ENCODE peak calls at places on chromosomes 7 and 10, in six cellular contexts. V, E, S, B, F and H are unnamed samples.
A peak's percentile ranks its signal among the peaks of the same experiment; 100 is the strongest.

GRCh38 chr10:24866615-24867583 is 85.5 kb downstream of the PRTFDC1 start:
- DNase-seq in V (no peak), E (peak; percentile 87), S (no peak), B (no peak), F (no peak), H (no peak)

GRCh38 chr7:46990761-46991160 is 591.1 kb downstream of the TNS3 start:
- DNase-seq in V (no peak), E (peak; percentile 55), S (no peak), B (no peak), F (no peak), H (no peak)

GRCh38 chr10:78960316-78960800 is 108.4 kb upstream of the ZMIZ1 start:
- DNase-seq in V (no peak), E (peak; percentile 90), S (no peak), B (no peak), F (no peak), H (no peak)

GRCh38 chr7:42159150-42159549 is 77.9 kb downstream of the GLI3 start:
- DNase-seq in V (no peak), E (peak; percentile 7), S (no peak), B (no peak), F (no peak), H (no peak)

GRCh38 chr10:85032981-85033380 is 704.6 kb downstream of the CCSER2 start:
- DNase-seq in V (no peak), E (no peak), S (no peak), B (no peak), F (no peak), H (no peak)

GRCh38 chr10:101137271-101137670 is 6.2 kb downstream of the TLX1 start:
- DNase-seq in V (no peak), E (no peak), S (no peak), B (no peak), F (no peak), H (no peak)

GRCh38 chr10:79457256-79457785 is 11.9 kb upstream of the ZCCHC24 start:
- DNase-seq in V (no peak), E (no peak), S (no peak), B (no peak), F (no peak), H (no peak)

GRCh38 chr7:107652642-107653041 is 8.0 kb upstream of the SLC26A4 start:
- DNase-seq in V (no peak), E (no peak), S (no peak), B (no peak), F (no peak), H (no peak)

GRCh38 chr7:2649139-2649838 is 17.5 kb downstream of the TTYH3 start:
- DNase-seq in V (no peak), E (no peak), S (no peak), B (no peak), F (no peak), H (no peak)

GRCh38 chr10:116669832-116670644 is 49.3 kb downstream of the PNLIPRP2 start:
- DNase-seq in V (peak; percentile 43), E (no peak), S (no peak), B (peak; percentile 39), F (no peak), H (no peak)

GRCh38 chr10:31591569-31591968 is 272.6 kb downstream of the ZEB1 start:
- DNase-seq in V (no peak), E (no peak), S (no peak), B (no peak), F (no peak), H (no peak)

GRCh38 chr7:5824297-5824610 is 42.8 kb upstream of the RNF216 start:
- DNase-seq in V (no peak), E (no peak), S (peak; percentile 61), B (no peak), F (peak; percentile 15), H (peak; percentile 22)

GRCh38 chr10:102133373-102134195 is 744 bp downstream of the PPRC1 start:
- DNase-seq in V (peak; percentile 66), E (peak; percentile 70), S (peak; percentile 92), B (peak; percentile 66), F (peak; percentile 67), H (peak; percentile 77)

GRCh38 chr10:131891196-131891928 is 9.4 kb upstream of the PPP2R2D start:
- DNase-seq in V (no peak), E (peak; percentile 8), S (peak; percentile 69), B (peak; percentile 41), F (no peak), H (no peak)

GRCh38 chr7:15461576-15461975 is 100.2 kb downstream of the AGMO start:
- DNase-seq in V (no peak), E (peak; percentile 87), S (no peak), B (no peak), F (no peak), H (no peak)

GRCh38 chr7:11689096-11689495 is 142.9 kb downstream of the THSD7A start:
- DNase-seq in V (no peak), E (no peak), S (no peak), B (no peak), F (no peak), H (no peak)

GRCh38 chr7:111855842-111856227 is 293.5 kb upstream of the IMMP2L start:
- DNase-seq in V (no peak), E (peak; percentile 59), S (no peak), B (peak; percentile 25), F (no peak), H (no peak)

GRCh38 chr7:124155400-124156022 is 122.6 kb upstream of the TMEM229A start:
- DNase-seq in V (no peak), E (peak; percentile 44), S (no peak), B (no peak), F (no peak), H (peak; percentile 6)

GRCh38 chr10:73439055-73439454 is 5.7 kb upstream of the MSS51 start:
- DNase-seq in V (no peak), E (peak; percentile 66), S (no peak), B (no peak), F (no peak), H (no peak)

GRCh38 chr7:158228986-158229385 is 358.6 kb downstream of the PTPRN2 start:
- DNase-seq in V (no peak), E (no peak), S (no peak), B (no peak), F (no peak), H (no peak)

GRCh38 chr7:70579397-70580097 is 552.4 kb upstream of the GALNT17 start:
- DNase-seq in V (no peak), E (no peak), S (no peak), B (no peak), F (no peak), H (no peak)

GRCh38 chr7:107857541-107857912 is 33.5 kb upstream of the DLD start:
- DNase-seq in V (no peak), E (peak; percentile 33), S (no peak), B (no peak), F (no peak), H (no peak)

GRCh38 chr7:20299647-20300312 is 30.9 kb upstream of the ITGB8 start:
- DNase-seq in V (no peak), E (peak; percentile 45), S (no peak), B (no peak), F (no peak), H (no peak)

DNA sequence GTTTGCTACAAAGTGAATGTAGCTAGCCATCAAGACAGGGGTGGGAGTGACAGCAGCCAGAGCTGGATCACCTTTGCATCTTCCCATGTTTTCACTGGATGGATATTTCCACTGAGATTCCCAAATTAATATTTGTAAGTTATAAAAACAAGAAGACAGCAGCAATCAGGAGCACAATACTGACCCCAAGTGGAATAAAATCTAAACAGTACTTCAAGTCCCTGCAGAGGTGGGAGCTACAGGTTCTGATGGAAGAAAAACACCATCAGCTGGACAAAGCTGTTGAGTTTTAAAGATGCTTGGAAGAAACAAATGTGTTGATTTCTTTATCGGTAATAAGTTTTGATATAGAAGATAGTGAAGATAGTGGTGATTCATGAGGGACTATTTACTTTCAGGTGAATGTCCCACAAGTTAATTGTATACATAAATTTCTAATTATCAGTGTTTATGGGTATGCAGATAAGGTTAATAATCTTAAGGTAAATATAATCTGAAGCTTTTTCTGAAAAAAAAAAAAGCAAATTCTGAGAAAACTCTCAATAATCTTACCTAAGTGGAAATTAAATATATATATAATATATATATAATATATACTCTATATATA is 129.3 kb downstream of the SLC16A9 start:
- DNase-seq in V (no peak), E (peak; percentile 58), S (no peak), B (no peak), F (no peak), H (no peak)
- TF ChIP-seq CTCF in V (peak; percentile 37), E (peak; percentile 60), S (no peak), B (no peak), F (peak; percentile 24), H (peak; percentile 13)

GRCh38 chr10:28600056-28600455 is 67.1 kb downstream of the WAC start:
- DNase-seq in V (no peak), E (peak; percentile 15), S (no peak), B (no peak), F (no peak), H (no peak)
- TF ChIP-seq CTCF in V (no peak), E (no peak), S (no peak), B (no peak), F (no peak), H (no peak)

GRCh38 chr10:125521721-125522680 is 161.0 kb downstream of the TEX36 start:
- DNase-seq in V (no peak), E (no peak), S (no peak), B (peak; percentile 15), F (peak; percentile 26), H (no peak)
- TF ChIP-seq CTCF in V (peak; percentile 82), E (no peak), S (no peak), B (peak; percentile 95), F (peak; percentile 36), H (peak; percentile 37)

GRCh38 chr7:71780282-71780681 is 631.9 kb downstream of the CALN1 start:
- DNase-seq in V (no peak), E (no peak), S (no peak), B (no peak), F (no peak), H (no peak)
- TF ChIP-seq CTCF in V (no peak), E (no peak), S (no peak), B (no peak), F (no peak), H (no peak)